ENCODE peak calls at places on chromosomes 11 and 22, in eight cellular contexts. One of them, this sample, is unnamed.

GRCh38 chr11:78562398-78562797 is 12.3 kb downstream of the NARS2 start:
- DNase-seq in CD8-positive, alpha-beta memory T cell: no peak
- DNase-seq in IMR-90: peak
- DNase-seq in esophagus squamous epithelium: no peak
- DNase-seq in uterus: no peak
- DNase-seq in fibroblast of lung: peak
- DNase-seq in neural progenitor cell: peak
- DNase-seq in SJSA1: no peak
- DNase-seq in this sample: no peak

GRCh38 chr22:23237201-23237798 is 57.0 kb downstream of the BCR start:
- DNase-seq in CD8-positive, alpha-beta memory T cell: no peak
- DNase-seq in IMR-90: peak
- DNase-seq in esophagus squamous epithelium: no peak
- DNase-seq in uterus: peak
- DNase-seq in fibroblast of lung: peak
- DNase-seq in neural progenitor cell: peak
- DNase-seq in SJSA1: no peak
- DNase-seq in this sample: no peak

GRCh38 chr11:721913-722811 is 16.1 kb downstream of the EPS8L2 start:
- DNase-seq in CD8-positive, alpha-beta memory T cell: peak
- DNase-seq in IMR-90: no peak
- DNase-seq in esophagus squamous epithelium: no peak
- DNase-seq in uterus: no peak
- DNase-seq in fibroblast of lung: no peak
- DNase-seq in neural progenitor cell: no peak
- DNase-seq in SJSA1: no peak
- DNase-seq in this sample: peak

GRCh38 chr11:47305734-47306483 is 36.0 kb downstream of the MADD start:
- DNase-seq in CD8-positive, alpha-beta memory T cell: no peak
- DNase-seq in IMR-90: no peak
- DNase-seq in esophagus squamous epithelium: no peak
- DNase-seq in uterus: no peak
- DNase-seq in fibroblast of lung: no peak
- DNase-seq in neural progenitor cell: no peak
- DNase-seq in SJSA1: no peak
- DNase-seq in this sample: no peak

GRCh38 chr11:575324-575995 is 810 bp upstream of the PHRF1 start:
- DNase-seq in CD8-positive, alpha-beta memory T cell: no peak
- DNase-seq in IMR-90: no peak
- DNase-seq in esophagus squamous epithelium: no peak
- DNase-seq in uterus: peak
- DNase-seq in fibroblast of lung: no peak
- DNase-seq in neural progenitor cell: peak
- DNase-seq in SJSA1: no peak
- DNase-seq in this sample: no peak

GRCh38 chr11:88618716-88619462 is 281.4 kb upstream of the CTSC start:
- DNase-seq in CD8-positive, alpha-beta memory T cell: no peak
- DNase-seq in IMR-90: no peak
- DNase-seq in esophagus squamous epithelium: no peak
- DNase-seq in uterus: no peak
- DNase-seq in fibroblast of lung: no peak
- DNase-seq in neural progenitor cell: no peak
- DNase-seq in SJSA1: no peak
- DNase-seq in this sample: no peak

GRCh38 chr11:78535920-78536319 is 38.7 kb downstream of the NARS2 start:
- DNase-seq in CD8-positive, alpha-beta memory T cell: no peak
- DNase-seq in IMR-90: peak
- DNase-seq in esophagus squamous epithelium: no peak
- DNase-seq in uterus: no peak
- DNase-seq in fibroblast of lung: peak
- DNase-seq in neural progenitor cell: no peak
- DNase-seq in SJSA1: no peak
- DNase-seq in this sample: no peak

GRCh38 chr11:64801591-64802369 is 1.2 kb downstream of the MAP4K2 start:
- DNase-seq in CD8-positive, alpha-beta memory T cell: no peak
- DNase-seq in IMR-90: no peak
- DNase-seq in esophagus squamous epithelium: no peak
- DNase-seq in uterus: no peak
- DNase-seq in fibroblast of lung: no peak
- DNase-seq in neural progenitor cell: no peak
- DNase-seq in SJSA1: no peak
- DNase-seq in this sample: no peak

GRCh38 chr11:61551630-61552029 is 29.2 kb downstream of the SYT7 start:
- DNase-seq in CD8-positive, alpha-beta memory T cell: no peak
- DNase-seq in IMR-90: peak
- DNase-seq in esophagus squamous epithelium: no peak
- DNase-seq in uterus: no peak
- DNase-seq in fibroblast of lung: peak
- DNase-seq in neural progenitor cell: no peak
- DNase-seq in SJSA1: peak
- DNase-seq in this sample: no peak

GRCh38 chr11:43579171-43579918 is 101.2 kb upstream of the HSD17B12 start:
- DNase-seq in CD8-positive, alpha-beta memory T cell: no peak
- DNase-seq in IMR-90: peak
- DNase-seq in esophagus squamous epithelium: no peak
- DNase-seq in uterus: no peak
- DNase-seq in fibroblast of lung: peak
- DNase-seq in neural progenitor cell: peak
- DNase-seq in SJSA1: no peak
- DNase-seq in this sample: no peak

GRCh38 chr11:13917269-13917668 is 45.3 kb upstream of the SPON1 start:
- DNase-seq in CD8-positive, alpha-beta memory T cell: no peak
- DNase-seq in IMR-90: no peak
- DNase-seq in esophagus squamous epithelium: no peak
- DNase-seq in uterus: no peak
- DNase-seq in fibroblast of lung: no peak
- DNase-seq in neural progenitor cell: no peak
- DNase-seq in SJSA1: no peak
- DNase-seq in this sample: no peak

GRCh38 chr11:127962416-127962815 is 624.9 kb downstream of the ETS1 start:
- DNase-seq in CD8-positive, alpha-beta memory T cell: no peak
- DNase-seq in IMR-90: no peak
- DNase-seq in esophagus squamous epithelium: no peak
- DNase-seq in uterus: no peak
- DNase-seq in fibroblast of lung: no peak
- DNase-seq in neural progenitor cell: no peak
- DNase-seq in SJSA1: no peak
- DNase-seq in this sample: no peak

GRCh38 chr11:96162816-96163499 is 180.0 kb downstream of the MAML2 start:
- DNase-seq in CD8-positive, alpha-beta memory T cell: no peak
- DNase-seq in IMR-90: peak
- DNase-seq in esophagus squamous epithelium: no peak
- DNase-seq in uterus: peak
- DNase-seq in fibroblast of lung: peak
- DNase-seq in neural progenitor cell: no peak
- DNase-seq in SJSA1: no peak
- DNase-seq in this sample: no peak

GRCh38 chr11:130145975-130146776 is 13.4 kb upstream of the ST14 start:
- DNase-seq in CD8-positive, alpha-beta memory T cell: no peak
- DNase-seq in IMR-90: no peak
- DNase-seq in esophagus squamous epithelium: no peak
- DNase-seq in uterus: no peak
- DNase-seq in fibroblast of lung: no peak
- DNase-seq in neural progenitor cell: no peak
- DNase-seq in SJSA1: no peak
- DNase-seq in this sample: no peak

GRCh38 chr11:87779276-87780067 is 395.8 kb downstream of the RAB38 start:
- DNase-seq in CD8-positive, alpha-beta memory T cell: no peak
- DNase-seq in IMR-90: no peak
- DNase-seq in esophagus squamous epithelium: no peak
- DNase-seq in uterus: no peak
- DNase-seq in fibroblast of lung: no peak
- DNase-seq in neural progenitor cell: no peak
- DNase-seq in SJSA1: no peak
- DNase-seq in this sample: no peak

GRCh38 chr11:7630002-7630401 is 43.3 kb downstream of the CYB5R2 start:
- DNase-seq in CD8-positive, alpha-beta memory T cell: no peak
- DNase-seq in IMR-90: no peak
- DNase-seq in esophagus squamous epithelium: no peak
- DNase-seq in uterus: no peak
- DNase-seq in fibroblast of lung: no peak
- DNase-seq in neural progenitor cell: no peak
- DNase-seq in SJSA1: no peak
- DNase-seq in this sample: no peak

GRCh38 chr22:42296381-42296853 is 26.0 kb upstream of the TCF20 start:
- DNase-seq in CD8-positive, alpha-beta memory T cell: no peak
- DNase-seq in IMR-90: no peak
- DNase-seq in esophagus squamous epithelium: no peak
- DNase-seq in uterus: no peak
- DNase-seq in fibroblast of lung: no peak
- DNase-seq in neural progenitor cell: no peak
- DNase-seq in SJSA1: no peak
- DNase-seq in this sample: peak

GRCh38 chr11:70532728-70533127 is 134.4 kb downstream of the CTTN start:
- DNase-seq in CD8-positive, alpha-beta memory T cell: no peak
- DNase-seq in IMR-90: peak
- DNase-seq in esophagus squamous epithelium: no peak
- DNase-seq in uterus: no peak
- DNase-seq in fibroblast of lung: no peak
- DNase-seq in neural progenitor cell: no peak
- DNase-seq in SJSA1: no peak
- DNase-seq in this sample: no peak

GRCh38 chr11:116929393-116930090 is 92.1 kb upstream of the APOA1 start:
- DNase-seq in CD8-positive, alpha-beta memory T cell: no peak
- DNase-seq in IMR-90: peak
- DNase-seq in esophagus squamous epithelium: no peak
- DNase-seq in uterus: no peak
- DNase-seq in fibroblast of lung: peak
- DNase-seq in neural progenitor cell: no peak
- DNase-seq in SJSA1: no peak
- DNase-seq in this sample: no peak
- H3K27ac ChIP-seq in CD8-positive, alpha-beta memory T cell: peak
- H3K27ac ChIP-seq in IMR-90: no peak
- H3K27ac ChIP-seq in esophagus squamous epithelium: peak
- H3K27ac ChIP-seq in uterus: peak
- H3K27ac ChIP-seq in fibroblast of lung: peak
- H3K27ac ChIP-seq in neural progenitor cell: no peak
- H3K27ac ChIP-seq in SJSA1: no peak
- H3K27ac ChIP-seq in this sample: peak

GRCh38 chr22:31221084-31221483 is 9.0 kb downstream of the LIMK2 start:
- DNase-seq in CD8-positive, alpha-beta memory T cell: no peak
- DNase-seq in IMR-90: no peak
- DNase-seq in esophagus squamous epithelium: no peak
- DNase-seq in uterus: no peak
- DNase-seq in fibroblast of lung: no peak
- DNase-seq in neural progenitor cell: no peak
- DNase-seq in SJSA1: no peak
- DNase-seq in this sample: no peak
- H3K27ac ChIP-seq in CD8-positive, alpha-beta memory T cell: no peak
- H3K27ac ChIP-seq in IMR-90: no peak
- H3K27ac ChIP-seq in esophagus squamous epithelium: no peak
- H3K27ac ChIP-seq in uterus: no peak
- H3K27ac ChIP-seq in fibroblast of lung: no peak
- H3K27ac ChIP-seq in neural progenitor cell: no peak
- H3K27ac ChIP-seq in SJSA1: no peak
- H3K27ac ChIP-seq in this sample: no peak

GRCh38 chr11:117859713-117860112 is 16.7 kb downstream of the FXYD6 start:
- DNase-seq in CD8-positive, alpha-beta memory T cell: no peak
- DNase-seq in IMR-90: no peak
- DNase-seq in esophagus squamous epithelium: no peak
- DNase-seq in uterus: peak
- DNase-seq in fibroblast of lung: no peak
- DNase-seq in neural progenitor cell: no peak
- DNase-seq in SJSA1: no peak
- DNase-seq in this sample: no peak

GRCh38 chr11:117856892-117857291 is 19.6 kb downstream of the FXYD6 start:
- DNase-seq in CD8-positive, alpha-beta memory T cell: no peak
- DNase-seq in IMR-90: no peak
- DNase-seq in esophagus squamous epithelium: no peak
- DNase-seq in uterus: peak
- DNase-seq in fibroblast of lung: no peak
- DNase-seq in neural progenitor cell: no peak
- DNase-seq in SJSA1: no peak
- DNase-seq in this sample: no peak

GRCh38 chr11:117857734-117858369 is 18.6 kb downstream of the FXYD6 start:
- DNase-seq in CD8-positive, alpha-beta memory T cell: no peak
- DNase-seq in IMR-90: no peak
- DNase-seq in esophagus squamous epithelium: no peak
- DNase-seq in uterus: peak
- DNase-seq in fibroblast of lung: no peak
- DNase-seq in neural progenitor cell: no peak
- DNase-seq in SJSA1: no peak
- DNase-seq in this sample: no peak

GRCh38 chr11:117860139-117860538 is 16.3 kb downstream of the FXYD6 start:
- DNase-seq in CD8-positive, alpha-beta memory T cell: no peak
- DNase-seq in IMR-90: no peak
- DNase-seq in esophagus squamous epithelium: no peak
- DNase-seq in uterus: peak
- DNase-seq in fibroblast of lung: no peak
- DNase-seq in neural progenitor cell: no peak
- DNase-seq in SJSA1: no peak
- DNase-seq in this sample: no peak

DNA sequence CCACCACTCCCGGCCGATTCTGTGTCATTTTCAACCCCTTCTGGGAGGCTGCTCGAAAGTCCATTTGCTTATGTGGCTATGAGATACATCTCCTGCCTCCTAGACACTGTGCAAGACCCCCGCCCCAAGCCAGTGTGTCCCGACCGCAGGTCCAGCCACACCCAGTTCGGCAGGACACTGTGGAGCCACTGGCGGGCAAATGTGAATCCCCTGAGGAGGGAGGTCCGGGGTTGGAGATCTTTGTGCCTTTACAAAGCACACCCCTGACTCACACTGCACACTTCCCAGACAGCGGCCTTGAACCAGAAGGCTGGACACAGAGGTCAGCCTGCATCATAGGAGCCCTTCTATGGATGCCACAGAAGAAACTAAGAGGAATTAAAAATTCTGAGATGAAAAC is 17.4 kb downstream of the FXYD6 start:
- DNase-seq in CD8-positive, alpha-beta memory T cell: no peak
- DNase-seq in IMR-90: no peak
- DNase-seq in esophagus squamous epithelium: no peak
- DNase-seq in uterus: peak
- DNase-seq in fibroblast of lung: no peak
- DNase-seq in neural progenitor cell: no peak
- DNase-seq in SJSA1: no peak
- DNase-seq in this sample: no peak
- H3K27ac ChIP-seq in CD8-positive, alpha-beta memory T cell: no peak
- H3K27ac ChIP-seq in IMR-90: no peak
- H3K27ac ChIP-seq in esophagus squamous epithelium: no peak
- H3K27ac ChIP-seq in uterus: peak
- H3K27ac ChIP-seq in fibroblast of lung: no peak
- H3K27ac ChIP-seq in neural progenitor cell: no peak
- H3K27ac ChIP-seq in SJSA1: no peak
- H3K27ac ChIP-seq in this sample: no peak

GRCh38 chr11:121669422-121669821 is 216.7 kb upstream of the SORL1-AS1 start:
- DNase-seq in CD8-positive, alpha-beta memory T cell: no peak
- DNase-seq in IMR-90: no peak
- DNase-seq in esophagus squamous epithelium: no peak
- DNase-seq in uterus: no peak
- DNase-seq in fibroblast of lung: no peak
- DNase-seq in neural progenitor cell: no peak
- DNase-seq in SJSA1: no peak
- DNase-seq in this sample: no peak

GRCh38 chr11:121672630-121673487 is 220.1 kb upstream of the SORL1-AS1 start:
- DNase-seq in CD8-positive, alpha-beta memory T cell: no peak
- DNase-seq in IMR-90: no peak
- DNase-seq in esophagus squamous epithelium: no peak
- DNase-seq in uterus: no peak
- DNase-seq in fibroblast of lung: peak
- DNase-seq in neural progenitor cell: no peak
- DNase-seq in SJSA1: no peak
- DNase-seq in this sample: no peak

GRCh38 chr11:121670792-121671275 is 218.1 kb upstream of the SORL1-AS1 start:
- DNase-seq in CD8-positive, alpha-beta memory T cell: no peak
- DNase-seq in IMR-90: no peak
- DNase-seq in esophagus squamous epithelium: no peak
- DNase-seq in uterus: no peak
- DNase-seq in fibroblast of lung: no peak
- DNase-seq in neural progenitor cell: no peak
- DNase-seq in SJSA1: no peak
- DNase-seq in this sample: no peak

GRCh38 chr11:121671276-121672168 is 218.8 kb upstream of the SORL1-AS1 start:
- DNase-seq in CD8-positive, alpha-beta memory T cell: no peak
- DNase-seq in IMR-90: peak
- DNase-seq in esophagus squamous epithelium: no peak
- DNase-seq in uterus: no peak
- DNase-seq in fibroblast of lung: peak
- DNase-seq in neural progenitor cell: no peak
- DNase-seq in SJSA1: no peak
- DNase-seq in this sample: no peak
- H3K27ac ChIP-seq in CD8-positive, alpha-beta memory T cell: no peak
- H3K27ac ChIP-seq in IMR-90: no peak
- H3K27ac ChIP-seq in esophagus squamous epithelium: peak
- H3K27ac ChIP-seq in uterus: peak
- H3K27ac ChIP-seq in fibroblast of lung: no peak
- H3K27ac ChIP-seq in neural progenitor cell: no peak
- H3K27ac ChIP-seq in SJSA1: no peak
- H3K27ac ChIP-seq in this sample: no peak